ENCODE peak calls at places on chromosomes 4 and X, in ten cellular contexts. J, B, P, S, H, K, Y, Q, F and Z are unnamed samples.

GRCh38 chr4:155532373-155532772 is 134.3 kb upstream of the GUCY1A1 start:
- DNase-seq in F (no peak), J (no peak), B (no peak), Q (no peak), H (no peak), K (no peak), S (no peak), Y (no peak), P (no peak), Z (no peak)

GRCh38 chrX:135454816-135455215 is 33.1 kb downstream of the SMIM10L2A start:
- DNase-seq in S (no peak), J (no peak), B (no peak), P (no peak), Y (no peak), F (no peak), K (no peak), Q (no peak), H (no peak), Z (no peak)

GRCh38 chrX:9681011-9681410 is 84.6 kb downstream of the GPR143 start:
- DNase-seq in F (no peak), Y (no peak), H (no peak), S (no peak), Q (no peak), P (no peak), J (no peak), K (no peak), B (no peak), Z (no peak)

GRCh38 chr4:45063701-45064100 is 337.3 kb upstream of the GNPDA2 start:
- DNase-seq in Y (no peak), B (no peak), K (no peak), F (no peak), J (no peak), S (no peak), P (no peak), H (no peak), Q (no peak), Z (no peak)

GRCh38 chr4:71944956-71945355 is 86.8 kb upstream of the NPFFR2 start:
- DNase-seq in Q (no peak), S (peak; percentile 2), B (no peak), F (peak; percentile 55), P (no peak), J (no peak), K (no peak), H (no peak), Y (no peak), Z (no peak)

GRCh38 chr4:152146244-152146643 is 385.4 kb upstream of the GATB start:
- DNase-seq in Y (no peak), Q (no peak), J (no peak), K (no peak), B (no peak), H (no peak), F (no peak), S (no peak), P (no peak), Z (no peak)

GRCh38 chr4:170090667-170091052 is 904 bp upstream of the AADAT start:
- DNase-seq in F (peak; percentile 53), Q (no peak), P (no peak), B (no peak), H (no peak), S (peak; percentile 15), K (no peak), J (no peak), Y (no peak), Z (no peak)

GRCh38 chr4:148632476-148632875 is 190.3 kb upstream of the NR3C2 start:
- DNase-seq in Q (no peak), K (no peak), S (peak; percentile 11), J (no peak), Y (no peak), H (no peak), P (no peak), B (no peak), F (no peak), Z (no peak)

GRCh38 chr4:187236491-187236890 is 512.8 kb upstream of the FAT1 start:
- DNase-seq in P (no peak), S (peak; percentile 39), K (no peak), H (no peak), Y (no peak), J (no peak), F (peak; percentile 79), B (no peak), Q (no peak), Z (no peak)

GRCh38 chr4:164997941-164998340 is 20.5 kb upstream of the TRIM61 start:
- DNase-seq in H (no peak), P (no peak), J (no peak), B (no peak), Y (no peak), K (no peak), F (no peak), S (no peak), Q (no peak), Z (no peak)

GRCh38 chrX:130734713-130735112 is 168.3 kb downstream of the ENOX2 start:
- DNase-seq in B (no peak), K (no peak), Y (no peak), H (no peak), P (no peak), J (no peak), F (no peak), S (no peak), Q (no peak), Z (no peak)

GRCh38 chr4:54228064-54228527 is 997 bp upstream of the PDGFRA start:
- DNase-seq in Y (no peak), K (peak; percentile 79), Q (peak; percentile 25), P (peak; percentile 92), H (no peak), F (peak; percentile 68), J (peak; percentile 93), S (peak; percentile 65), B (peak; percentile 88), Z (peak; percentile 79)

GRCh38 chrX:53073115-53073581 is 9.0 kb upstream of the TSPYL2 start:
- DNase-seq in J (peak; percentile 47), B (no peak), K (no peak), H (no peak), Q (no peak), P (peak; percentile 47), F (no peak), Y (peak; percentile 21), S (no peak), Z (no peak)

GRCh38 chr4:122742933-122743829 is 10.7 kb downstream of the BBS12 start:
- DNase-seq in S (no peak), B (no peak), F (no peak), P (no peak), H (no peak), Q (no peak), Y (no peak), J (no peak), K (no peak), Z (no peak)

GRCh38 chr4:75678965-75679364 is 5.8 kb upstream of the G3BP2 start:
- DNase-seq in P (no peak), B (no peak), H (no peak), Q (no peak), J (no peak), S (no peak), Y (no peak), K (no peak), F (no peak), Z (no peak)

GRCh38 chr4:75683482-75684155 is 10.4 kb upstream of the G3BP2 start:
- DNase-seq in P (no peak), S (no peak), F (no peak), H (no peak), Q (no peak), J (no peak), Y (no peak), B (no peak), K (no peak), Z (no peak)

GRCh38 chr4:75678473-75678872 is 5.3 kb upstream of the G3BP2 start:
- DNase-seq in F (no peak), B (no peak), Y (no peak), K (no peak), Q (no peak), J (no peak), S (no peak), P (no peak), H (no peak), Z (no peak)

GRCh38 chr4:75675004-75675531 is 1.9 kb upstream of the G3BP2 start:
- DNase-seq in B (no peak), P (no peak), H (no peak), K (no peak), Q (no peak), Y (no peak), S (peak; percentile 22), F (no peak), J (no peak), Z (no peak)

GRCh38 chr4:75679876-75680575 is 6.8 kb upstream of the G3BP2 start:
- DNase-seq in H (no peak), S (no peak), B (no peak), F (peak; percentile 17), Y (no peak), K (no peak), J (no peak), P (no peak), Q (no peak), Z (no peak)
- H3K4me1 ChIP-seq in H (no peaks in the 10 kb centered on the region), S (no peaks in the 10 kb centered on the region), B (no peaks in the 10 kb centered on the region), F (no peaks in the 10 kb centered on the region), Y (no peaks in the 10 kb centered on the region), K (no peaks in the 10 kb centered on the region), J (no peaks in the 10 kb centered on the region), P (no peaks in the 10 kb centered on the region), Q (peaks cover 15% of the 10 kb centered on the region), Z (peaks cover 8% of the 10 kb centered on the region)

GRCh38 chrX:45767021-45767491 is 566.4 kb upstream of the DIPK2B start:
- DNase-seq in J (no peak), K (no peak), Q (no peak), B (no peak), F (peak; percentile 48), P (no peak), S (peak; percentile 75), Y (no peak), H (no peak), Z (no peak)
- H3K27ac ChIP-seq in J (peak overlapping the region; percentile 45), K (peak overlapping the region; percentile 81), Q (no peak overlapping the region), B (peak overlapping the region; percentile 78), F (peak overlapping the region; percentile 93), P (no peak overlapping the region), S (peak overlapping the region; percentile 98), Y (peak overlapping the region; percentile 94), H (peak overlapping the region; percentile 87), Z (peak overlapping the region; percentile 19)

DNA sequence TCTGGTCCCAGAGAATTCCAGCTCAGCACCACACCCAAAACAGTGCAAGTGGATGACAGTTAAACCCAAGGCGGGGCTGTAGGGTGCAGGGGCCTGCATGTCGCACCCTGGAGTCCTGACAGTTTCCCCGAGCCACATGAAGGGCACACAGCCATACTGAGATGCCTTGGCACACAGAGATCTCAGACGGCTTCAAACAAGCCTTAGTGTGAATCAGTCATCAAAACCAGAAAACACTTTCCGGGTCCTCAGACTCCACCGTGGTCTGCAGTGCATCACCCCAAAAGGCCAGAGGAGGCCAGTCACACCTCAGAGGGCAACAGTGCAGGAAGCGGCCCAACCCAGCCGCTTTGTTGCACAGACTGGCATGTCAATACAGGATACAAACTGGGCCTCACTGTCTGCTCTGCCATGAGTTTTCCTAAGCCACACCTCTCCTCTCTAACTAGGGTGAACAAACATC is 64.6 kb upstream of the ENPP6 start:
- DNase-seq in B (no peak), S (peak; percentile 45), Q (peak; percentile 38), K (no peak), Y (no peak), J (no peak), P (peak; percentile 21), F (no peak), H (peak; percentile 65), Z (no peak)
- TF ChIP-seq CTCF in B (no peak), S (peak; percentile 19), Q (peak; percentile 22), K (no peak), Y (no peak), J (no peak), P (peak; percentile 22), F (no peak), H (no peak), Z (no peak)

DNA sequence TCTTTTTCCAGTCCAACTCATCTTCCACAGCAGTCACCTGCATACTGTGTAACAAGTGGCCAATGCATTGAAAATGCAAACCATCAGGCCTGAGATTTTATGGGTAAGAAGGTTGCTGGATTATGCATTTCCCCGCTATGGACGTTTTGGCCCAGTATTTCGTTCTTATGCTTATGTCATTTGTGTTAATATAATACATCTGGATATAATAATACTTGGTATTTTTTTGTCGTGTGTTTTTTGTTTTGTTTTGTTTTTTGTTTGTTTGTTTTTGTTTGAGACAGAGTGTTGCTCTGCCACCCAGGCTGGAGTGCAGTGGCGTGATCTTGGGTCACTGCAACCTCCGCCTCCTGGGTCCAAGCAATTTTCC is 64.6 kb downstream of the COQ2 start:
- DNase-seq in S (no peak), Y (no peak), B (no peak), P (no peak), Q (no peak), K (no peak), J (no peak), F (no peak), H (no peak), Z (no peak)
- H3K4me1 ChIP-seq in S (peaks cover 14% of the 10 kb centered on the region), Y (peaks cover 15% of the 10 kb centered on the region), B (no peaks in the 10 kb centered on the region), P (no peaks in the 10 kb centered on the region), Q (peaks cover 58% of the 10 kb centered on the region), K (no peaks in the 10 kb centered on the region), J (peaks cover 4% of the 10 kb centered on the region), F (no peaks in the 10 kb centered on the region), H (peaks cover 25% of the 10 kb centered on the region), Z (no peaks in the 10 kb centered on the region)